ENCODE peak calls at places on chromosomes 6 and 20, in five cellular contexts. One of them, this sample, is unnamed.

GRCh38 chr6:22146581-22147468 is 150.0 kb downstream of the PRL start:
- DNase-seq in H1: no peak
- DNase-seq in HepG2: no peak
- DNase-seq in A549: no peak
- DNase-seq in IMR-90: no peak
- DNase-seq in this sample: no peak

GRCh38 chr6:1190361-1190760 is 121.5 kb upstream of the FOXQ1 start:
- DNase-seq in A549: peak; percentile 29
- DNase-seq in IMR-90: peak; percentile 95
- DNase-seq in H1: peak; percentile 9
- DNase-seq in HepG2: peak; percentile 79
- DNase-seq in this sample: no peak

GRCh38 chr6:722608-723007 is 29.7 kb upstream of the EXOC2 start:
- DNase-seq in H1: no peak
- DNase-seq in A549: no peak
- DNase-seq in IMR-90: peak; percentile 44
- DNase-seq in HepG2: no peak
- DNase-seq in this sample: no peak

GRCh38 chr6:149289966-149290365 is 27.5 kb upstream of the TAB2 start:
- DNase-seq in A549: no peak
- DNase-seq in HepG2: no peak
- DNase-seq in H1: no peak
- DNase-seq in IMR-90: no peak
- DNase-seq in this sample: no peak

GRCh38 chr6:141464490-141464889 is 668.2 kb upstream of the GJE1 start:
- DNase-seq in A549: peak; percentile 44
- DNase-seq in IMR-90: peak; percentile 35
- DNase-seq in H1: no peak
- DNase-seq in HepG2: no peak
- DNase-seq in this sample: no peak

GRCh38 chr6:74420221-74420620 is 724.2 kb downstream of the CD109 start:
- DNase-seq in A549: peak; percentile 4
- DNase-seq in HepG2: peak; percentile 15
- DNase-seq in H1: no peak
- DNase-seq in IMR-90: no peak
- DNase-seq in this sample: no peak

GRCh38 chr6:10759312-10759839 is 11.8 kb downstream of the TMEM14B start:
- DNase-seq in H1: no peak
- DNase-seq in IMR-90: peak; percentile 96
- DNase-seq in HepG2: peak; percentile 88
- DNase-seq in A549: peak; percentile 91
- DNase-seq in this sample: peak; percentile 54

GRCh38 chr6:20707166-20707485 is 172.9 kb downstream of the CDKAL1 start:
- DNase-seq in A549: peak; percentile 18
- DNase-seq in H1: no peak
- DNase-seq in IMR-90: no peak
- DNase-seq in HepG2: peak; percentile 52
- DNase-seq in this sample: no peak

GRCh38 chr20:55038684-55039083 is 563.3 kb downstream of the DOK5 start:
- DNase-seq in IMR-90: no peak
- DNase-seq in HepG2: no peak
- DNase-seq in H1: no peak
- DNase-seq in A549: no peak
- DNase-seq in this sample: no peak

GRCh38 chr6:45845546-45845945 is 170.1 kb downstream of the CLIC5 start:
- DNase-seq in H1: no peak
- DNase-seq in IMR-90: no peak
- DNase-seq in A549: no peak
- DNase-seq in HepG2: no peak
- DNase-seq in this sample: no peak

GRCh38 chr20:709421-709820 is 33.8 kb upstream of the SCRT2 start:
- DNase-seq in A549: no peak
- DNase-seq in H1: no peak
- DNase-seq in HepG2: no peak
- DNase-seq in IMR-90: no peak
- DNase-seq in this sample: no peak

DNA sequence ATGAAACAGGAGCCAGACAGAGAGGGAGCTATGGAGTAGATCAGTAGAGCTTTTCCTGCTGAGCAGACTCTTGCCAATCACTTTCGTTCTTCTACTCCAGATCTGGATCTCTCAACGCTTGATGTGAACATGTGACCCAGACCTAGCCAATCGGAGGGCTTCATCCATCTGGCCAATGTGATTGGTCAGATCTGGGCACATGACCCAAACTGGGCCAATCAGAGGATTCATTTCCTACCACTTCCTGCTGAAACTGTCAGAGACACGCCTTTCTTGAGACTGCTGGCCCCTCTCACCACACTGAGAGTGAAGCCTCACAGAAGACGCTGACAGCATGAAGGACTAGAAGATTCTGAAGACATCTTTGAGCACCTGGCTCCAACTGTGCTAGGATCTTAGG is 44.2 kb upstream of the ZMYND8 start:
- DNase-seq in A549: peak; percentile 81
- DNase-seq in H1: no peak
- DNase-seq in IMR-90: no peak
- DNase-seq in HepG2: no peak
- DNase-seq in this sample: peak; percentile 83
- TF ChIP-seq MAFK in A549: no peak
- TF ChIP-seq MAFK in H1: no peak
- TF ChIP-seq MAFK in IMR-90: no peak
- TF ChIP-seq MAFK in HepG2: no peak
- TF ChIP-seq MAFK in this sample: no peak

DNA sequence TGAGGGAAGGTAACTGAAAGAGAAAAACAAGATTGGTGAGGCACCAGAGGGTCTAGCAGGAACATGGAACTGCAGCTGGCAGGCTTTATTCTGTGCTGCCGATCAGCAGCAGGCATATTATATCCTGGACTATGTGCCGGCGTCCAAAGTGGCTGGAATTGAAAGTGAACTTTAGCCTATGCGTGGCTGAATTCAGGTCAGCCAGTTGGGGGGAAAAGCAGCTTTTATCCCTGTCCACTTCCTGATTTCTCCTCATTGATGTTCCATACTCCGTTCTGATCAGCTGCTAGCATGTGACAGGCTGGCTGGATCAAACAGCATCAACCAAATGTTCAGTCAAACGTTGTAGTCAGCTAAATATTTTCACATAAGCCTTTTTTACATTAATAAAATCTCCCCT is 99.0 kb downstream of the CAP2 start:
- DNase-seq in A549: no peak
- DNase-seq in IMR-90: no peak
- DNase-seq in H1: no peak
- DNase-seq in HepG2: no peak
- DNase-seq in this sample: no peak
- TF ChIP-seq MAFK in A549: no peak
- TF ChIP-seq MAFK in IMR-90: no peak
- TF ChIP-seq MAFK in H1: no peak
- TF ChIP-seq MAFK in HepG2: no peak
- TF ChIP-seq MAFK in this sample: no peak

GRCh38 chr6:34366639-34366921 is 25.9 kb downstream of the NUDT3 start:
- DNase-seq in HepG2: no peak
- DNase-seq in A549: no peak
- DNase-seq in H1: no peak
- DNase-seq in IMR-90: no peak
- DNase-seq in this sample: no peak

GRCh38 chr6:34359438-34360158 is 32.9 kb downstream of the NUDT3 start:
- DNase-seq in H1: no peak
- DNase-seq in HepG2: no peak
- DNase-seq in IMR-90: peak; percentile 58
- DNase-seq in A549: no peak
- DNase-seq in this sample: no peak

GRCh38 chr6:34362176-34362575 is 30.3 kb downstream of the NUDT3 start:
- DNase-seq in IMR-90: no peak
- DNase-seq in A549: no peak
- DNase-seq in H1: no peak
- DNase-seq in HepG2: no peak
- DNase-seq in this sample: no peak

GRCh38 chr6:34360556-34360955 is 31.9 kb downstream of the NUDT3 start:
- DNase-seq in H1: no peak
- DNase-seq in A549: no peak
- DNase-seq in HepG2: no peak
- DNase-seq in IMR-90: peak; percentile 80
- DNase-seq in this sample: no peak

DNA sequence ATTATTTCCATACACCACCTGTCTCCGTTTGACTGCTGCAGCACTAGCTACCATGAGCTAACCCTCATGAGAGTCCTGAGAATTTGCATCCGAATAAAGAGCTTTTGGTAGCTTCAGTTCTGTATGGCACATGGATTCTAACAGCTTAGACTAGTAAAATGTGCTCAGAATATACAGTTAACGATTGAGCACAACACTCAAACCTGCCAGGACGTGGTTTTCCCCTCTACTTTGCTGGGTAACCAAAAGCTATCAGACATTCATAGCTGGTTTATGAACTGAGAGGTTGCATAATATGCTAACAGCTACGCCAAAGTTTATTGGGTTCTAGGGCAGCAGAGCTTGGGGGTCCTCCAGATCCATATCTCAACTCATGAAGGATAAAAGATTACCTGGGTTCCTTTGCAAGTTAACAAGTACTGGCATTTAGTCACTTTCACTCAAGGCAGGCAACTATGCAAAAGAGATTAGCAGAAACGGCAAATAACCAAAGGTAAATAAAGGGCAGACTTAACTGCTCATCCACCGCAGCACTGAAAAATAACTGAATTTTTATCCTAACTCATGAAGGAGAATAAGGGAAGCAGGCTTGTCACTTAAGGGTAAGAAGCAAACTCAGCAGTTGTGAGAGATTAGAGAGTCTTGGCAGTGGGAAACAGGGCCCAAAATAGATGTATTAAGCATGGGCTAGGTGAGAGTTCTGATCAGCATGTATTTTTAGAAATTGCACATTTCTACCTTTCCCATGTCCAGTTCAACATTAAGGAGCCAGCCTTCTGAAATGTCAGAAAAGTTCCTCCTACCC is 29.4 kb downstream of the NUDT3 start:
- DNase-seq in IMR-90: no peak
- DNase-seq in HepG2: peak; percentile 23
- DNase-seq in H1: no peak
- DNase-seq in A549: no peak
- DNase-seq in this sample: no peak
- TF ChIP-seq MAFK in IMR-90: no peak
- TF ChIP-seq MAFK in HepG2: no peak
- TF ChIP-seq MAFK in H1: no peak
- TF ChIP-seq MAFK in A549: no peak
- TF ChIP-seq MAFK in this sample: no peak

GRCh38 chr6:85670573-85670972 is 27.9 kb upstream of the SYNCRIP start:
- DNase-seq in H1: no peak
- DNase-seq in HepG2: no peak
- DNase-seq in IMR-90: peak; percentile 55
- DNase-seq in A549: no peak
- DNase-seq in this sample: no peak
- TF ChIP-seq MAFK in H1: no peak
- TF ChIP-seq MAFK in HepG2: no peak
- TF ChIP-seq MAFK in IMR-90: no peak
- TF ChIP-seq MAFK in A549: no peak
- TF ChIP-seq MAFK in this sample: no peak

DNA sequence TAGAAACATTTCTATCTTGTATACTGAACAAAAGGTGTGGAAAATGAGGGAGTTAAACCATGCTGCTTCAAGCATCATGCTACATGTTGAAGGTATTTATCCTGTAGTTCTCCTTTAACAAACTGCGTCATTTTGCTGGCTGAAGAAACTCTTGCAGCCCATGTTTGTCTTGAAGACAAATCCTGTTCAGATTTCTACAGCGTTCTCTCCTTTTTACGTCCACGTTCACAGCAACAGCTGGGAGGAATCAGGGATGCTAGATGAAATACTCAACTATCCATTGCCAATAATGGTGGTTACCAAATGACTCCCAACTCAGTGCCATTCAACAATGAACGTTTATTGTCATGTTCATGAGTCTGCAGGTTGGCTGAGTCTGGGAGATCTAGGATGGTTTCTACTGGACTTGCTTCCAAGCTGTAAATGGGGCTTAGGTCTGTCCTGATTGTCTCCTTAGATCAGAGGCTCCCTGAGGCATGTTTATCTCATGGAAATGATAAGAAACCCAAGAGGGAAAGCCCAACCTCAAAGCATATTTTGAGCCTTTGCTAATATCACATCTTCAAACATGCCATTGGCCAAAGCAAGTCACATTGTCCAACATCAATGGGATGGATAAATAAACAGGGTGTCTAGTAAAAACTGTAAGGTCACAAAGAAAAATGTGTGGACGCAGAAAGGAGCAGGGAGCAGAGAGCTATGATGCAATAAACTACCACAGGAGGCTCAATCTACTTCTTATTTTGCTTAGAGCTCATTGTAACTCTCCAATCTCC is 2.7 kb upstream of the PLCB1 start:
- DNase-seq in A549: no peak
- DNase-seq in HepG2: peak; percentile 86
- DNase-seq in H1: no peak
- DNase-seq in IMR-90: peak; percentile 88
- DNase-seq in this sample: no peak
- TF ChIP-seq MAFK in A549: no peak
- TF ChIP-seq MAFK in HepG2: no peak
- TF ChIP-seq MAFK in H1: no peak
- TF ChIP-seq MAFK in IMR-90: no peak
- TF ChIP-seq MAFK in this sample: no peak

GRCh38 chr6:139881728-139882211 is 507.3 kb upstream of the CITED2 start:
- DNase-seq in A549: peak; percentile 36
- DNase-seq in HepG2: peak; percentile 34
- DNase-seq in H1: no peak
- DNase-seq in IMR-90: peak; percentile 53
- DNase-seq in this sample: peak; percentile 33
- TF ChIP-seq MAFK in A549: no peak
- TF ChIP-seq MAFK in HepG2: no peak
- TF ChIP-seq MAFK in H1: no peak
- TF ChIP-seq MAFK in IMR-90: no peak
- TF ChIP-seq MAFK in this sample: no peak

This sample was measured in K562.